ENCODE peak calls at places on chromosome 12, in six cellular contexts. Y is tibial artery, P is posterior vena cava, G is spleen, E is ecto neural progenitor cell, T is GDM1. V is an unnamed sample.

GRCh38 chr12:76548222-76548837 is 11.2 kb downstream of the OSBPL8 start:
- DNase-seq in E (no peak), G (no peak), T (no peak), P (no peak), Y (no peak), V (no peak)

GRCh38 chr12:94192506-94192905 is 44.1 kb downstream of the PLXNC1 start:
- DNase-seq in T (no peak), E (no peak), P (no peak), Y (no peak), G (no peak), V (no peak)

GRCh38 chr12:50222275-50222783 is 55.2 kb upstream of the CERS5 start:
- DNase-seq in P (no peak), Y (peak; percentile 71), E (peak; percentile 61), T (no peak), G (no peak), V (peak; percentile 60)

GRCh38 chr12:52633383-52633782 is 15.0 kb upstream of the KRT73 start:
- DNase-seq in E (peak; percentile 43), Y (no peak), T (peak; percentile 72), P (no peak), G (peak; percentile 58), V (peak; percentile 75)

GRCh38 chr12:591167-591570 is 72.1 kb downstream of the NINJ2 start:
- DNase-seq in T (no peak), Y (no peak), G (no peak), P (no peak), E (no peak), V (no peak)

GRCh38 chr12:2891240-2892053 is 756 bp downstream of the TULP3 start:
- DNase-seq in Y (peak; percentile 64), P (peak; percentile 58), G (no peak), E (no peak), T (no peak), V (no peak)

GRCh38 chr12:47990351-47991105 is 13.7 kb downstream of the COL2A1 start:
- DNase-seq in P (peak; percentile 14), G (peak; percentile 76), E (no peak), Y (no peak), T (peak; percentile 88), V (peak; percentile 97)

GRCh38 chr12:118714051-118714460 is 267.3 kb upstream of the SRRM4 start:
- DNase-seq in G (no peak), Y (no peak), T (peak; percentile 37), P (no peak), E (peak; percentile 62), V (peak; percentile 77)

GRCh38 chr12:30828686-30829085 is 73.9 kb upstream of the CAPRIN2 start:
- DNase-seq in Y (no peak), G (no peak), E (no peak), P (no peak), T (no peak), V (no peak)

GRCh38 chr12:38772427-38772826 is 133.0 kb downstream of the CPNE8 start:
- DNase-seq in T (no peak), P (no peak), Y (no peak), G (no peak), E (no peak), V (no peak)

V was measured in MV-4-11.